ENCODE peak calls at places on chromosome 18, in five cellular contexts. V is activated T-cell treated with anti-CD3 and anti-CD28 coated beads, Interleukin-2, amount 50 U/mL, for 48 hours; U is DMS 273 treated with DMSO at 0.1 percent for 48 hours; T is T follicular helper cell; Z is nephron progenitor cell. F is an unnamed sample.
A peak's percentile ranks its signal among the peaks of the same experiment; 100 is the strongest.

GRCh38 chr18:70232251-70232650 is 26.8 kb upstream of the RTTN start:
- DNase-seq in T (no peak), U (no peak), Z (no peak), V (no peak), F (no peak)

GRCh38 chr18:56314396-56314795 is 324.0 kb downstream of the TXNL1 start:
- DNase-seq in Z (no peak), V (no peak), T (no peak), U (no peak), F (peak; percentile 29)

GRCh38 chr18:43022874-43023273 is 92.6 kb downstream of the RIT2 start:
- DNase-seq in U (no peak), T (no peak), Z (no peak), V (no peak), F (no peak)

GRCh38 chr18:79156330-79156729 is 87.1 kb downstream of the ATP9B start:
- DNase-seq in Z (no peak), T (no peak), U (no peak), V (no peak), F (no peak)

GRCh38 chr18:75678662-75679061 is 251.2 kb upstream of the SMIM21 start:
- DNase-seq in Z (no peak), V (no peak), T (no peak), U (no peak), F (no peak)

GRCh38 chr18:46596119-46596518 is 60.9 kb downstream of the LOXHD1 start:
- DNase-seq in V (no peak), Z (no peak), U (peak; percentile 28), T (no peak), F (no peak)

GRCh38 chr18:63994783-63995399 is 25.0 kb downstream of the SERPINB8 start:
- DNase-seq in V (peak; percentile 55), Z (peak; percentile 57), U (no peak), T (peak; percentile 6), F (peak; percentile 12)

GRCh38 chr18:10299686-10300085 is 154.7 kb upstream of the APCDD1 start:
- DNase-seq in Z (no peak), U (no peak), T (no peak), V (no peak), F (peak; percentile 16)

GRCh38 chr18:27413495-27414401 is 228.6 kb upstream of the CHST9 start:
- DNase-seq in V (no peak), T (no peak), U (no peak), Z (no peak), F (peak; percentile 2)

GRCh38 chr18:68843467-68844089 is 45.7 kb downstream of the CCDC102B start:
- DNase-seq in U (no peak), V (no peak), Z (no peak), T (no peak), F (no peak)

GRCh38 chr18:10453885-10454772 is at the start of gene APCDD1:
- DNase-seq in Z (peak; percentile 86), T (no peak), U (no peak), V (no peak), F (no peak)

GRCh38 chr18:26656944-26657536 is 108.7 kb upstream of the KCTD1 start:
- DNase-seq in V (peak; percentile 44), Z (peak; percentile 79), T (no peak), U (no peak), F (peak; percentile 66)

GRCh38 chr18:615773-616172 is 19.0 kb downstream of the CLUL1 start:
- DNase-seq in U (no peak), V (no peak), Z (no peak), T (no peak), F (no peak)

GRCh38 chr18:5582054-5582453 is 38.3 kb upstream of the EPB41L3 start:
- DNase-seq in V (no peak), Z (peak; percentile 36), U (no peak), T (no peak), F (no peak)

GRCh38 chr18:23994361-23994902 is 20.1 kb upstream of the TTC39C start:
- DNase-seq in Z (no peak), T (peak; percentile 36), V (no peak), U (peak; percentile 39), F (no peak)

GRCh38 chr18:34342960-34343359 is 118.2 kb upstream of the NOL4 start:
- DNase-seq in Z (no peak), V (no peak), U (no peak), T (no peak), F (peak; percentile 22)

GRCh38 chr18:3119401-3120323 is 100.1 kb downstream of the MYOM1 start:
- DNase-seq in T (no peak), V (no peak), Z (no peak), U (no peak), F (no peak)

GRCh38 chr18:63586431-63586830 is 712 bp upstream of the SERPINB13 start:
- DNase-seq in U (no peak), T (no peak), Z (no peak), V (no peak), F (no peak)

GRCh38 chr18:79424880-79425572 is 29.3 kb downstream of the NFATC1 start:
- DNase-seq in Z (no peak), V (no peak), T (no peak), U (no peak), F (no peak)

GRCh38 chr18:57748770-57749603 is 54.1 kb downstream of the ATP8B1 start:
- DNase-seq in V (no peak), U (peak; percentile 33), Z (no peak), T (no peak), F (no peak)

GRCh38 chr18:32439802-32440201 is 30.9 kb downstream of the GAREM1 start:
- DNase-seq in T (no peak), U (no peak), Z (no peak), V (no peak), F (no peak)

GRCh38 chr18:35880788-35881455 is 91.6 kb upstream of the RMP24 start:
- DNase-seq in U (no peak), Z (no peak), V (no peak), T (no peak), F (no peak)

GRCh38 chr18:52343138-52343537 is 3.1 kb downstream of the DCC start:
- DNase-seq in Z (no peak), V (no peak), T (no peak), U (no peak), F (peak; percentile 65)

GRCh38 chr18:77123313-77124231 is 9.0 kb downstream of the MBP start:
- DNase-seq in Z (no peak), T (no peak), V (peak; percentile 22), U (no peak), F (no peak)

GRCh38 chr18:50662177-50662576 is 102.3 kb downstream of the MAPK4 start:
- DNase-seq in Z (no peak), T (no peak), U (peak; percentile 31), V (no peak), F (peak; percentile 13)

GRCh38 chr18:2236232-2236631 is 335.1 kb downstream of the METTL4 start:
- DNase-seq in U (no peak), Z (no peak), T (no peak), V (no peak), F (no peak)

GRCh38 chr18:74197705-74198341 is 49.5 kb downstream of the TIMM21 start:
- DNase-seq in T (no peak), Z (no peak), U (no peak), V (no peak), F (no peak)

GRCh38 chr18:12092398-12093229 is 1.0 kb upstream of the ANKRD62 start:
- DNase-seq in U (no peak), V (no peak), T (no peak), Z (peak; percentile 22), F (no peak)

GRCh38 chr18:27661320-27662049 is 476.4 kb upstream of the CHST9 start:
- DNase-seq in T (no peak), Z (no peak), V (no peak), U (no peak), F (no peak)

GRCh38 chr18:65016631-65017371 is 734.0 kb upstream of the CDH7 start:
- DNase-seq in U (no peak), Z (no peak), T (no peak), V (no peak), F (no peak)